ENCODE peak calls at places on chromosomes 11 and 22, in eight cellular contexts. J is A549, M is GM12878, L is K562, E is endothelial cell of umbilical vein, F is H1, T is HCT116, I is HepG2. Q is an unnamed sample.

GRCh38 chr11:126113515-126113957 is 50.9 kb upstream of the CDON start:
- DNase-seq in J (peak), M (no peak), L (no peak), E (peak), F (no peak), T (peak), I (peak), Q (peak)

GRCh38 chr11:12111482-12112149 is 1.2 kb downstream of the MICAL2 start:
- DNase-seq in J (no peak), M (no peak), L (no peak), E (no peak), F (no peak), T (no peak), I (no peak), Q (peak)

GRCh38 chr11:74726547-74727182 is 4.6 kb downstream of the CHRDL2 start:
- DNase-seq in J (peak), M (no peak), L (peak), E (peak), F (peak), T (peak), I (peak), Q (peak)

GRCh38 chr11:87038235-87038960 is 664 bp downstream of the TMEM135 start:
- DNase-seq in J (no peak), M (no peak), L (no peak), E (peak), F (no peak), T (no peak), I (no peak), Q (peak)

GRCh38 chr11:66967670-66968425 is 7.3 kb upstream of the C11orf86 start:
- DNase-seq in J (peak), M (no peak), L (peak), E (peak), F (no peak), T (no peak), I (no peak), Q (no peak)

GRCh38 chr11:14645247-14645912 is 1.8 kb downstream of the PDE3B start:
- DNase-seq in J (no peak), M (no peak), L (no peak), E (peak), F (no peak), T (no peak), I (peak), Q (peak)

GRCh38 chr11:13826505-13827278 is 135.8 kb upstream of the SPON1 start:
- DNase-seq in J (no peak), M (no peak), L (peak), E (no peak), F (no peak), T (no peak), I (no peak), Q (no peak)

GRCh38 chr11:47236482-47236881 is 12.1 kb downstream of the ACP2 start:
- DNase-seq in J (no peak), M (no peak), L (no peak), E (peak), F (no peak), T (no peak), I (no peak), Q (no peak)

GRCh38 chr11:132439711-132440300 is 1069.4 kb downstream of the NTM start:
- DNase-seq in J (no peak), M (no peak), L (no peak), E (no peak), F (no peak), T (no peak), I (no peak), Q (no peak)

GRCh38 chr22:22022255-22022840 is 39.8 kb upstream of the TOP3B start:
- DNase-seq in J (no peak), M (no peak), L (peak), E (no peak), F (no peak), T (no peak), I (no peak), Q (no peak)

GRCh38 chr11:89477175-89477574 is 14.0 kb downstream of the NOX4 start:
- DNase-seq in J (peak), M (no peak), L (no peak), E (no peak), F (no peak), T (peak), I (peak), Q (no peak)

GRCh38 chr22:31818481-31819392 is 64.9 kb downstream of the DEPDC5 start:
- DNase-seq in J (peak), M (no peak), L (no peak), E (no peak), F (no peak), T (no peak), I (no peak), Q (peak)

GRCh38 chr11:1298695-1299492 is 10.5 kb downstream of the TOLLIP start:
- DNase-seq in J (peak), M (no peak), L (no peak), E (no peak), F (no peak), T (no peak), I (peak), Q (peak)

GRCh38 chr11:63877658-63878241 is 38.8 kb downstream of the MARK2 start:
- DNase-seq in J (no peak), M (no peak), L (no peak), E (no peak), F (no peak), T (no peak), I (no peak), Q (no peak)

GRCh38 chr11:39443424-39444022 is 2015.9 kb downstream of the LRRC4C start:
- DNase-seq in J (no peak), M (no peak), L (no peak), E (no peak), F (no peak), T (no peak), I (no peak), Q (no peak)

GRCh38 chr22:31340360-31340759 is 5.8 kb downstream of the PATZ1 start:
- DNase-seq in J (no peak), M (no peak), L (no peak), E (no peak), F (no peak), T (no peak), I (peak), Q (no peak)

GRCh38 chr11:1628506-1629325 is 859 bp upstream of the KRTAP5-5 start:
- DNase-seq in J (peak), M (no peak), L (peak), E (peak), F (peak), T (no peak), I (peak), Q (peak)

GRCh38 chr11:3747704-3748103 is 49.6 kb downstream of the NUP98 start:
- DNase-seq in J (peak), M (no peak), L (no peak), E (no peak), F (no peak), T (no peak), I (no peak), Q (peak)

GRCh38 chr11:69483696-69484426 is 2.4 kb downstream of the LINC01488 start:
- DNase-seq in J (no peak), M (no peak), L (no peak), E (no peak), F (no peak), T (no peak), I (no peak), Q (no peak)

GRCh38 chr11:27699242-27699925 is 871 bp downstream of the BDNF start:
- DNase-seq in J (peak), M (no peak), L (no peak), E (peak), F (no peak), T (no peak), I (no peak), Q (no peak)

GRCh38 chr22:38401336-38402084 is 53.5 kb downstream of the KCNJ4 start:
- DNase-seq in J (no peak), M (no peak), L (no peak), E (no peak), F (no peak), T (no peak), I (peak), Q (no peak)

GRCh38 chr11:112042161-112042960 is 17.2 kb downstream of the DLAT start:
- DNase-seq in J (no peak), M (no peak), L (peak), E (peak), F (no peak), T (peak), I (no peak), Q (peak)

GRCh38 chr11:64100345-64100744 is 64.6 kb downstream of the FLRT1 start:
- DNase-seq in J (no peak), M (no peak), L (peak), E (no peak), F (no peak), T (no peak), I (no peak), Q (peak)

GRCh38 chr11:126461996-126462395 is 106.5 kb downstream of the ST3GAL4 start:
- DNase-seq in J (no peak), M (no peak), L (no peak), E (no peak), F (no peak), T (no peak), I (no peak), Q (no peak)

GRCh38 chr11:37371346-37371970 is 773.4 kb upstream of the RAG2 start:
- DNase-seq in J (no peak), M (no peak), L (no peak), E (no peak), F (no peak), T (no peak), I (no peak), Q (no peak)

GRCh38 chr11:16881074-16881709 is 133.0 kb downstream of the PLEKHA7 start:
- DNase-seq in J (no peak), M (no peak), L (peak), E (no peak), F (no peak), T (no peak), I (no peak), Q (peak)

GRCh38 chr11:66889974-66890373 is 33.1 kb downstream of the LRFN4 start:
- DNase-seq in J (no peak), M (no peak), L (no peak), E (no peak), F (no peak), T (no peak), I (peak), Q (no peak)

GRCh38 chr11:99368579-99368978 is 347.8 kb downstream of the CNTN5 start:
- DNase-seq in J (no peak), M (no peak), L (no peak), E (peak), F (no peak), T (no peak), I (no peak), Q (no peak)

GRCh38 chr22:36913431-36914382 is at the start of gene CSF2RB:
- DNase-seq in J (no peak), M (no peak), L (no peak), E (peak), F (no peak), T (no peak), I (no peak), Q (peak)

GRCh38 chr11:85776951-85777602 is 33.9 kb downstream of the SYTL2 start:
- DNase-seq in J (no peak), M (no peak), L (no peak), E (no peak), F (no peak), T (no peak), I (peak), Q (no peak)

GRCh38 chr11:78577495-78577894 is 2.8 kb upstream of the NARS2 start:
- DNase-seq in J (no peak), M (no peak), L (no peak), E (no peak), F (no peak), T (no peak), I (no peak), Q (peak)

GRCh38 chr11:78576549-78577097 is 2.0 kb upstream of the NARS2 start:
- DNase-seq in J (no peak), M (no peak), L (no peak), E (peak), F (no peak), T (no peak), I (peak), Q (peak)

GRCh38 chr11:78573271-78574035 is 1.2 kb downstream of the NARS2 start:
- DNase-seq in J (no peak), M (no peak), L (no peak), E (peak), F (no peak), T (no peak), I (no peak), Q (no peak)

GRCh38 chr11:78575478-78575877 is 814 bp upstream of the NARS2 start:
- DNase-seq in J (no peak), M (no peak), L (no peak), E (no peak), F (no peak), T (no peak), I (no peak), Q (no peak)

GRCh38 chr11:78574386-78575381 is at the start of gene NARS2:
- DNase-seq in J (peak), M (peak), L (peak), E (peak), F (peak), T (peak), I (peak), Q (peak)
- TF ChIP-seq POLR2A in J (peak), M (peak), L (peak), E (peak), F (peak), T (peak), I (peak), Q (peak)

GRCh38 chr11:124069429-124070401 is 28.6 kb upstream of the OR10G7 start:
- DNase-seq in J (peak), M (peak), L (peak), E (peak), F (peak), T (peak), I (peak), Q (peak)

GRCh38 chr11:124072147-124072546 is 31.0 kb upstream of the OR10G7 start:
- DNase-seq in J (no peak), M (no peak), L (no peak), E (no peak), F (no peak), T (no peak), I (no peak), Q (no peak)

GRCh38 chr11:124070906-124071621 is 29.9 kb upstream of the OR10G7 start:
- DNase-seq in J (peak), M (peak), L (peak), E (peak), F (peak), T (peak), I (peak), Q (peak)

GRCh38 chr11:124068711-124069110 is 27.6 kb upstream of the OR10G7 start:
- DNase-seq in J (no peak), M (no peak), L (no peak), E (no peak), F (no peak), T (no peak), I (no peak), Q (no peak)

GRCh38 chr11:124071622-124071948 is 30.5 kb upstream of the OR10G7 start:
- DNase-seq in J (no peak), M (no peak), L (no peak), E (no peak), F (no peak), T (no peak), I (no peak), Q (no peak)
- TF ChIP-seq CTCF in J (no peak), M (no peak), L (no peak), E (no peak), F (no peak), T (no peak), I (no peak), Q (no peak)

GRCh38 chr11:65329944-65330403 is 3.7 kb upstream of the DPF2 start:
- DNase-seq in J (peak), M (peak), L (peak), E (peak), F (no peak), T (peak), I (peak), Q (peak)
- TF ChIP-seq MAX in J (no peak), M (no peak), L (no peak), E (no peak), F (peak), T (peak), I (peak), Q (peak)

DNA sequence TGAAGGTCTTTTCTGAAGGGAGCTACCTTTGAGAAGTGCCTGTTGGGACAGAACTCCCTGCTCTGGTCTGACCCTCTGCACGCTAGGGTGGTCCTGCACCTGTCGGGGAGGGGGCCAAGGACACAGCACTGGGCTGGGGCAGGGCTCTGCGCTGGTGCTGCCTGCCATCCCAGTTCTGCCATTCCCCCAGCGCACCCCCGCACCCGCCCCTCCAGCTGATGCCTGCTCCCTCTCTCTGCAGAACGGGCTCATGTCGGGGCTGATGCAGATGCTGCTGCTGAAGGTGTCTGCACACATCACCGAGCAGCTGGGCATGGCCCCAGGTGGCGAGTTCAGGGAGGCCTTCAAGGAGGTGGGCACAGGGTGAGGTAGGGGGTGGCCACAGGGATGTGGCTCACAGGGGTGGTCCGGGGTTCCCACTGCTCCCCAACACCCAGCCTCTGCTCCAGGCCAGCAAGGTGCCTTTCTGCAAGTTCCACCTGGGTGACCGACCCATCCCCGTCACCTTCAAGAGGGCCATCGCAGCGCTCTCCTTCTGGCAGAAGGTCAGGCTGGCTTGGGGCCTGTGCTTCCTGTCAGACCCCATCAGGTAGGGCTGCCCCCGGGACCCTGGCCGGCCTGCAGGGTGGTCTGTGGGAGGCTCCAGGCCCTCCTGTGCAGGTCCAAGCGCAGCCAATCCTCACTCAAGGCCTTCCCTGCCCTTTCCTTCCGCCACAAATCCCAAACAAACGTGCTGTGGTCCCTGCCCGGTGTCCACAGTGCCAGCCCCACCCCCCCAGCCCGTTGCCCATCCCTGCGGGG is 3.6 kb upstream of the SELENOO start:
- DNase-seq in J (no peak), M (no peak), L (no peak), E (no peak), F (no peak), T (no peak), I (no peak), Q (no peak)
- TF ChIP-seq POLR2A in J (no peak), M (peak), L (no peak), E (no peak), F (no peak), T (no peak), I (no peak), Q (no peak)

DNA sequence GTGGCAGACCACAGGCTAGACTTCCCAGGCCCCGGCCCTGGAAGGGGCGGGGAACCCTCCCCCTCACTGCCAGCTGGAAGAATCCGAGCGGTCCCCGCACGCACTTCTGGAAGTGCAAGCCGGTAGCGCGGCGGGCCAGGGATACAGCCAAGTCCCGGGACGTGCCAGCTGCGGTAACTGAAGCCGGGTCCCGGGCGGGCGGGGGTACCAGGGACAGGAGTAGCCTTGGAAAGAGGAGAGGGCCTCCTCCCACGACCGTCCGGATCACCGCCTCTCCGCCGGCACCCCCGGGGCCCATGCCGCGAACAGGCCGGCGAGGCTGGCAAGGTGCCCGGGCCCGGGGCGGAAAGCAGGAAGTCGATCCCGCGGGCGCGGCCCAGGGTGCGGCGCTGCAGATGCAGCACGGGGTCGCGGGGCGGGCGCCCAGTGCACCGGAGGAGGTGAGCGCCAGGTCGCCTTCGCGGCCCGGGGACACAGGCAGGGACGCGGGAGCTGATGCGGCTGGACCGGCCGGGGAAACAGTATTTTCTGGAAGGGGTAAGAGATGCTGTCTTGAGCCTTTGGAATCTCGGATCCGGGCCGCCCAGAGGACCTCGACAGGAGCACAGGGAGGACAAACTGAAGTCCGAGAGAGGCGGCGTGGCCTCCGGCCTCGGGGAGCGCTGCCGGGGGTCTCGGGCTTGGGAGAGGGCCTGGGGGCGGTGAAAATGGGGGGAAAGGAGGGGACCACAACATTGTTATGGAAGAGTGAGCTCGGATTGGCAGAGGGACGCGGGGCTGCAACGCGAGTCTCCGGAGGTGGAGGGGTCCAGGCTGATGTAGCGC is 756 bp upstream of the SLC35C1 start:
- DNase-seq in J (peak), M (no peak), L (peak), E (peak), F (no peak), T (no peak), I (peak), Q (peak)
- TF ChIP-seq CTCF in J (no peak), M (peak), L (no peak), E (no peak), F (no peak), T (no peak), I (no peak), Q (no peak)

GRCh38 chr11:95521862-95522261 is 267.7 kb downstream of the FAM76B start:
- DNase-seq in J (no peak), M (no peak), L (no peak), E (no peak), F (no peak), T (no peak), I (no peak), Q (no peak)

GRCh38 chr11:95522871-95523270 is 266.7 kb downstream of the FAM76B start:
- DNase-seq in J (no peak), M (no peak), L (no peak), E (no peak), F (no peak), T (no peak), I (no peak), Q (no peak)

GRCh38 chr11:95520765-95521542 is 268.6 kb downstream of the FAM76B start:
- DNase-seq in J (peak), M (no peak), L (no peak), E (no peak), F (no peak), T (no peak), I (no peak), Q (no peak)

GRCh38 chr11:95520361-95520760 is 269.2 kb downstream of the FAM76B start:
- DNase-seq in J (no peak), M (no peak), L (no peak), E (no peak), F (no peak), T (no peak), I (no peak), Q (no peak)

GRCh38 chr11:95524328-95525036 is 265.1 kb downstream of the FAM76B start:
- DNase-seq in J (no peak), M (no peak), L (no peak), E (no peak), F (no peak), T (no peak), I (no peak), Q (no peak)
- TF ChIP-seq MAX in J (no peak), M (no peak), L (no peak), E (no peak), F (no peak), T (no peak), I (no peak), Q (no peak)

GRCh38 chr11:75873417-75874148 is 58.6 kb downstream of the UVRAG start:
- DNase-seq in J (no peak), M (peak), L (no peak), E (peak), F (no peak), T (no peak), I (no peak), Q (peak)
- TF ChIP-seq POLR2A in J (no peak), M (no peak), L (no peak), E (no peak), F (no peak), T (no peak), I (no peak), Q (no peak)

DNA sequence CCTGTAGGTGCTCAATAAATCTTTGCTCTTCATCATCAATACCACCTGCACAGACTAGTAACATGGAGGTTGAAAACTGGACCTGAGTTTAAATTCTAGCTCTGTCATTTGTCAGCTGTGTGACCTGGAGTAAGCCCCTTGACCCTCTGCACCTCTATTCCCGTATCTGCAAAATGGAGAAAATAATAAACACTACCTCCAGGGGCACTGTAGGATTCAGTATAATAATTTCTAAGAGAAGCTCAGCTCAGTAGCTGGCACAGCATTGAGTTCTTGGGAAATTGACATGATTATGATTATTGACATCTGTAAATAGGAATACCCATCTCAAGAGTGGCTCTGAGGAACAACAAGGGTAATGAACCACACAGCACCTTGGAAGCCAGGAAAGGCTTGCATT is 78.4 kb downstream of the MN1 start:
- DNase-seq in J (no peak), M (no peak), L (no peak), E (no peak), F (no peak), T (no peak), I (no peak), Q (no peak)
- TF ChIP-seq CTCF in J (peak), M (no peak), L (no peak), E (no peak), F (no peak), T (no peak), I (no peak), Q (no peak)

Q was measured in NB4.